ENCODE peak calls at places on chromosome 16, in nine cellular contexts. One of them, this sample, is unnamed.
A peak's percentile ranks its signal among the peaks of the same experiment; 100 is the strongest.

GRCh38 chr16:96935-97381 is 18.9 kb downstream of the MPG start:
- DNase-seq in CD4-positive, alpha-beta T cell: peak; percentile 83
- DNase-seq in GM06990: peak; percentile 87
- DNase-seq in glutamatergic neuron: peak; percentile 86
- DNase-seq in Peyer's patch: peak; percentile 96
- DNase-seq in GM12878: peak; percentile 55
- DNase-seq in A549: peak; percentile 96
- DNase-seq in IMR-90: peak; percentile 83
- DNase-seq in breast epithelium: peak; percentile 86
- DNase-seq in this sample: peak; percentile 94

GRCh38 chr16:50021509-50021908 is 3.5 kb upstream of the CNEP1R1 start:
- DNase-seq in IMR-90: no peak
- DNase-seq in glutamatergic neuron: no peak
- DNase-seq in GM06990: no peak
- DNase-seq in A549: no peak
- DNase-seq in breast epithelium: no peak
- DNase-seq in GM12878: no peak
- DNase-seq in CD4-positive, alpha-beta T cell: no peak
- DNase-seq in Peyer's patch: no peak
- DNase-seq in this sample: no peak

GRCh38 chr16:64809876-64810629 is 311.8 kb downstream of the CDH11 start:
- DNase-seq in IMR-90: no peak
- DNase-seq in GM06990: no peak
- DNase-seq in A549: no peak
- DNase-seq in Peyer's patch: no peak
- DNase-seq in glutamatergic neuron: no peak
- DNase-seq in CD4-positive, alpha-beta T cell: no peak
- DNase-seq in breast epithelium: no peak
- DNase-seq in GM12878: no peak
- DNase-seq in this sample: no peak

GRCh38 chr16:84905965-84906460 is 86.2 kb downstream of the CRISPLD2 start:
- DNase-seq in glutamatergic neuron: no peak
- DNase-seq in A549: no peak
- DNase-seq in GM06990: no peak
- DNase-seq in GM12878: no peak
- DNase-seq in IMR-90: no peak
- DNase-seq in Peyer's patch: no peak
- DNase-seq in CD4-positive, alpha-beta T cell: no peak
- DNase-seq in breast epithelium: no peak
- DNase-seq in this sample: no peak

GRCh38 chr16:72787519-72788268 is 260.2 kb downstream of the ZFHX3 start:
- DNase-seq in Peyer's patch: peak; percentile 84
- DNase-seq in GM12878: peak; percentile 9
- DNase-seq in GM06990: peak; percentile 40
- DNase-seq in IMR-90: peak; percentile 94
- DNase-seq in breast epithelium: peak; percentile 62
- DNase-seq in CD4-positive, alpha-beta T cell: peak; percentile 39
- DNase-seq in A549: no peak
- DNase-seq in glutamatergic neuron: peak; percentile 73
- DNase-seq in this sample: peak; percentile 94

GRCh38 chr16:1567988-1568387 is 34.5 kb downstream of the TMEM204 start:
- DNase-seq in Peyer's patch: no peak
- DNase-seq in GM06990: no peak
- DNase-seq in IMR-90: no peak
- DNase-seq in CD4-positive, alpha-beta T cell: no peak
- DNase-seq in glutamatergic neuron: no peak
- DNase-seq in A549: no peak
- DNase-seq in breast epithelium: no peak
- DNase-seq in GM12878: no peak
- DNase-seq in this sample: no peak

GRCh38 chr16:80507538-80507937 is 33.3 kb upstream of the DYNLRB2 start:
- DNase-seq in IMR-90: no peak
- DNase-seq in GM06990: no peak
- DNase-seq in glutamatergic neuron: no peak
- DNase-seq in breast epithelium: no peak
- DNase-seq in GM12878: no peak
- DNase-seq in Peyer's patch: peak; percentile 47
- DNase-seq in A549: no peak
- DNase-seq in CD4-positive, alpha-beta T cell: no peak
- DNase-seq in this sample: no peak

GRCh38 chr16:19167710-19168172 is 299 bp upstream of the SYT17 start:
- DNase-seq in GM06990: peak; percentile 86
- DNase-seq in IMR-90: peak; percentile 48
- DNase-seq in A549: peak; percentile 80
- DNase-seq in CD4-positive, alpha-beta T cell: no peak
- DNase-seq in breast epithelium: peak; percentile 72
- DNase-seq in glutamatergic neuron: peak; percentile 78
- DNase-seq in GM12878: no peak
- DNase-seq in Peyer's patch: peak; percentile 77
- DNase-seq in this sample: peak; percentile 73

GRCh38 chr16:20114356-20114755 is 40.7 kb upstream of the GPR139 start:
- DNase-seq in Peyer's patch: no peak
- DNase-seq in A549: peak; percentile 62
- DNase-seq in IMR-90: no peak
- DNase-seq in CD4-positive, alpha-beta T cell: no peak
- DNase-seq in breast epithelium: no peak
- DNase-seq in GM12878: no peak
- DNase-seq in glutamatergic neuron: no peak
- DNase-seq in GM06990: no peak
- DNase-seq in this sample: no peak

GRCh38 chr16:23464196-23464595 is 11.2 kb upstream of the COG7 start:
- DNase-seq in GM12878: no peak
- DNase-seq in A549: no peak
- DNase-seq in CD4-positive, alpha-beta T cell: no peak
- DNase-seq in IMR-90: no peak
- DNase-seq in breast epithelium: no peak
- DNase-seq in GM06990: no peak
- DNase-seq in glutamatergic neuron: no peak
- DNase-seq in Peyer's patch: no peak
- DNase-seq in this sample: no peak

GRCh38 chr16:546909-547770 is 13.1 kb upstream of the PRR35 start:
- DNase-seq in breast epithelium: peak; percentile 75
- DNase-seq in IMR-90: peak; percentile 16
- DNase-seq in CD4-positive, alpha-beta T cell: peak; percentile 27
- DNase-seq in GM06990: peak; percentile 84
- DNase-seq in GM12878: no peak
- DNase-seq in Peyer's patch: peak; percentile 82
- DNase-seq in glutamatergic neuron: peak; percentile 75
- DNase-seq in A549: no peak
- DNase-seq in this sample: no peak

GRCh38 chr16:10824111-10824893 is 5.7 kb upstream of the TVP23A start:
- DNase-seq in GM06990: no peak
- DNase-seq in Peyer's patch: no peak
- DNase-seq in glutamatergic neuron: no peak
- DNase-seq in breast epithelium: no peak
- DNase-seq in GM12878: no peak
- DNase-seq in A549: no peak
- DNase-seq in IMR-90: no peak
- DNase-seq in CD4-positive, alpha-beta T cell: no peak
- DNase-seq in this sample: no peak

DNA sequence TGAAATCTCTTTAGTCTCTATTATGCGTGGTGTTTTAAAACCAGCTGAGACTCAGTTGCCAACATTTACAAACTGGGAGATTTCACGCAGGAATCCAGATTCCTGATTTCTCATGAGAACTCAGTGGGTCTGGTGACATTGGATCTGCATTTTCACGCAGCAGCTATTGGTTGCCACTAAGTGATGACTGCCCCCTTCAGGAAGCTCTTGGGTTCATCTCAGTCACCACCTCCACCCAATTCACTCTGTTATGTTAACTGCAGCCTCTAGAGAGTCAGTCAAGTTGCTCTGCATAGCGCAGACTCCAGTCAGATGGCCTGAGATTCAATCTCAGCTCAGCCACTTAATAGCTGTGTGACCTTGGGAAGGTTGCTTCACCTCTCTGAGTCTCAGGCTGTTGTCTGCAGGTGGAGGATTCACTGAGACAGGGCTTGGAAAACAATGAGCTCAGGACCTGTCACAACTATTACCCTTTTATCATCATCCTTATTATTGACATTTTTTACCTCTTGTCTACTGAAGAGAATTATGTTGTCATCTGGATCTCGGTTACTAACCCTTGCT is 6.4 kb downstream of the SHISA9 start:
- DNase-seq in CD4-positive, alpha-beta T cell: no peak
- DNase-seq in Peyer's patch: no peak
- DNase-seq in glutamatergic neuron: no peak
- DNase-seq in GM12878: no peak
- DNase-seq in A549: no peak
- DNase-seq in GM06990: no peak
- DNase-seq in IMR-90: no peak
- DNase-seq in breast epithelium: no peak
- DNase-seq in this sample: no peak
- TF ChIP-seq CTCF in CD4-positive, alpha-beta T cell: no peak
- TF ChIP-seq CTCF in Peyer's patch: no peak
- TF ChIP-seq CTCF in glutamatergic neuron: peak; percentile 29
- TF ChIP-seq CTCF in GM12878: peak; percentile 28
- TF ChIP-seq CTCF in A549: peak; percentile 24
- TF ChIP-seq CTCF in GM06990: peak; percentile 37
- TF ChIP-seq CTCF in IMR-90: no peak
- TF ChIP-seq CTCF in breast epithelium: no peak
- TF ChIP-seq CTCF in this sample: no peak

GRCh38 chr16:71737501-71737900 is 13.0 kb upstream of the PHLPP2 start:
- DNase-seq in CD4-positive, alpha-beta T cell: no peak
- DNase-seq in Peyer's patch: no peak
- DNase-seq in GM06990: no peak
- DNase-seq in breast epithelium: no peak
- DNase-seq in A549: no peak
- DNase-seq in glutamatergic neuron: no peak
- DNase-seq in IMR-90: no peak
- DNase-seq in GM12878: no peak
- DNase-seq in this sample: no peak
- TF ChIP-seq CTCF in CD4-positive, alpha-beta T cell: no peak
- TF ChIP-seq CTCF in Peyer's patch: no peak
- TF ChIP-seq CTCF in GM06990: no peak
- TF ChIP-seq CTCF in breast epithelium: no peak
- TF ChIP-seq CTCF in A549: no peak
- TF ChIP-seq CTCF in glutamatergic neuron: no peak
- TF ChIP-seq CTCF in IMR-90: no peak
- TF ChIP-seq CTCF in GM12878: no peak
- TF ChIP-seq CTCF in this sample: no peak

DNA sequence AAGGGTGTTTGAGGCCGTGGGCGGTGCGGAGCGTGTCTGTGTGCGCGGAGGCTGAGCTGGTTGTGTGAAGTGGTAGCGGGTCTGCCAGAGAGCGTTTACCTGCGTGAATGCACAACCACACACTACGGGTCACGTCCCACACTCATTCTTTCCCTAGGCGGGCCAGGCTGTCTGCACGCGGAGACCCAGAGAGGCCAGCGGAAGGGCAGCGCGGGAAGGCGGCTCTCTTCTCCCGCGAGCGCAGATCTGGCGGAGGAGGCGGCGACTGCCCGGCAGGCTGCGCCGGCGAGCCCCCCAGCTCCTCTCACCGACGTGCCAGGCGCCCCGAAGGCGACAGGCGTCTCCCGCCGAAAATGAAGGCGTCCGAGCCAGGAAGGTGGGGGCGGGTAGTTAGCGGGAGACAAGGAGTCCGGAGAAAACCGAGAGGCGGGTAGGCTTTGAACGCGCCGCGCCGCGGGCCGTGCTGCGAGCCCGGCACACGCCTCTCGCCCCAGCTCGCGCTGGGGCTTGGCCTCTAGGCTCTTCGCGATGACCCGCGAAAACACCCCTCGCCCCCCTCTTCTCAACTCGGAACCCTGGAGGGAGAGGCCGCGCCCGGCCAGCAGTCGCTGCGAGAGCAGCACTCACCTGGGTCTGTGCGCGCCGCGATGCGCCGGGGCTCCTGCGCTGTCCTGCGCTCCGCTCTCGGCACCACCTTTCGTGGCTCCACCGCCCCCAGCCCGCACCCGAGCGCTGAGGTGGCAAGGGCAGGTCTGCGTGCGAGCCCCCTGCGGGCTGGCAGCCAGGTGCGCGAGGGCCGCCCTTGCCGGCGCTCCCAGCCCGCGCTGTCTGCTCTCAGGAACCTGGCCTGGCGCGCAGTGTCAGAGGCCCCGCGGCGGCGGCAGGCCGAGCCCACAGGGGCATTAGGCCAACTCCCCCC is 2.0 kb upstream of the FOXF1 start:
- DNase-seq in CD4-positive, alpha-beta T cell: no peak
- DNase-seq in GM12878: no peak
- DNase-seq in A549: no peak
- DNase-seq in Peyer's patch: no peak
- DNase-seq in breast epithelium: no peak
- DNase-seq in GM06990: no peak
- DNase-seq in glutamatergic neuron: no peak
- DNase-seq in IMR-90: no peak
- DNase-seq in this sample: no peak
- TF ChIP-seq CTCF in CD4-positive, alpha-beta T cell: no peak
- TF ChIP-seq CTCF in GM12878: no peak
- TF ChIP-seq CTCF in A549: no peak
- TF ChIP-seq CTCF in Peyer's patch: no peak
- TF ChIP-seq CTCF in breast epithelium: no peak
- TF ChIP-seq CTCF in GM06990: no peak
- TF ChIP-seq CTCF in glutamatergic neuron: no peak
- TF ChIP-seq CTCF in IMR-90: no peak
- TF ChIP-seq CTCF in this sample: no peak

GRCh38 chr16:79049040-79049439 is 551.5 kb downstream of the MAF start:
- DNase-seq in breast epithelium: no peak
- DNase-seq in GM12878: no peak
- DNase-seq in Peyer's patch: no peak
- DNase-seq in CD4-positive, alpha-beta T cell: no peak
- DNase-seq in GM06990: no peak
- DNase-seq in glutamatergic neuron: no peak
- DNase-seq in A549: no peak
- DNase-seq in IMR-90: no peak
- DNase-seq in this sample: no peak

GRCh38 chr16:79050063-79050462 is 550.5 kb downstream of the MAF start:
- DNase-seq in glutamatergic neuron: no peak
- DNase-seq in GM06990: no peak
- DNase-seq in IMR-90: no peak
- DNase-seq in Peyer's patch: no peak
- DNase-seq in breast epithelium: no peak
- DNase-seq in GM12878: no peak
- DNase-seq in CD4-positive, alpha-beta T cell: no peak
- DNase-seq in A549: no peak
- DNase-seq in this sample: no peak

GRCh38 chr16:79051313-79051712 is 549.2 kb downstream of the MAF start:
- DNase-seq in glutamatergic neuron: no peak
- DNase-seq in CD4-positive, alpha-beta T cell: no peak
- DNase-seq in GM12878: no peak
- DNase-seq in A549: no peak
- DNase-seq in IMR-90: no peak
- DNase-seq in GM06990: no peak
- DNase-seq in Peyer's patch: no peak
- DNase-seq in breast epithelium: no peak
- DNase-seq in this sample: no peak

GRCh38 chr16:79045191-79045590 is 555.3 kb downstream of the MAF start:
- DNase-seq in Peyer's patch: no peak
- DNase-seq in glutamatergic neuron: no peak
- DNase-seq in breast epithelium: no peak
- DNase-seq in A549: no peak
- DNase-seq in CD4-positive, alpha-beta T cell: no peak
- DNase-seq in GM06990: no peak
- DNase-seq in GM12878: no peak
- DNase-seq in IMR-90: no peak
- DNase-seq in this sample: no peak

DNA sequence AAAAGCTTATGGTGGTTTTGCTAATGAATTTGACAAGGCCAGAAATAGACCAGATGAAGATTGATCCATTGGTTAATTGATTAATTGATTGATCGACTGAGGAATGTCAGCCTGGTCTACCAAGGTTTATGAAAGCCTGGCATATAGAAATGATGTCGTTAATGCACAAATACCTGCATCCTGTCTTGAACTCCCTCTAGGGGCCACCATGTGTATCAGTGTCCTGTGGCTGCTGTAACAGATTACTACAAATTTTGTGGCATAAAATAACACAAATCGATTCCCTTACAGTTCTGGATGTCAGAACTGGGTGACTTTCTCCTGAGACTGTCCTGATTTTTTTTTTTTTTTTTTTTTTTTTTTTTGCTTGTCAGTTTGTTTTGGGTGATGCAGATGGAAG is 553.2 kb downstream of the MAF start:
- DNase-seq in CD4-positive, alpha-beta T cell: no peak
- DNase-seq in breast epithelium: no peak
- DNase-seq in Peyer's patch: no peak
- DNase-seq in IMR-90: no peak
- DNase-seq in glutamatergic neuron: no peak
- DNase-seq in A549: peak; percentile 12
- DNase-seq in GM06990: no peak
- DNase-seq in GM12878: no peak
- DNase-seq in this sample: no peak
- TF ChIP-seq CTCF in CD4-positive, alpha-beta T cell: peak; percentile 53
- TF ChIP-seq CTCF in breast epithelium: no peak
- TF ChIP-seq CTCF in Peyer's patch: no peak
- TF ChIP-seq CTCF in IMR-90: no peak
- TF ChIP-seq CTCF in glutamatergic neuron: peak; percentile 59
- TF ChIP-seq CTCF in A549: peak; percentile 38
- TF ChIP-seq CTCF in GM06990: peak; percentile 68
- TF ChIP-seq CTCF in GM12878: peak; percentile 39
- TF ChIP-seq CTCF in this sample: peak; percentile 74